ENCODE peak calls at places on chromosomes 6 and 20, in four cellular contexts. One of them, this sample, is unnamed.

GRCh38 chr6:167580512-167580911 is 246.2 kb upstream of the AFDN start:
- DNase-seq in pancreas: no peak
- DNase-seq in neuronal stem cell: no peak
- DNase-seq in GM23338: no peak
- DNase-seq in this sample: no peak

GRCh38 chr20:35650632-35651031 is 14.1 kb downstream of the CPNE1 start:
- DNase-seq in pancreas: no peak
- DNase-seq in GM23338: no peak
- DNase-seq in neuronal stem cell: no peak
- DNase-seq in this sample: no peak

GRCh38 chr20:48139262-48140041 is 354.2 kb upstream of the SULF2 start:
- DNase-seq in neuronal stem cell: no peak
- DNase-seq in GM23338: no peak
- DNase-seq in pancreas: no peak
- DNase-seq in this sample: no peak

GRCh38 chr6:107304421-107305025 is 154.8 kb downstream of the PDSS2 start:
- DNase-seq in pancreas: no peak
- DNase-seq in neuronal stem cell: no peak
- DNase-seq in GM23338: no peak
- DNase-seq in this sample: no peak

GRCh38 chr20:38762174-38762573 is 13.9 kb downstream of the ACTR5 start:
- DNase-seq in pancreas: no peak
- DNase-seq in GM23338: no peak
- DNase-seq in neuronal stem cell: no peak
- DNase-seq in this sample: no peak

GRCh38 chr6:149642829-149643580 is 5.5 kb downstream of the KATNA1 start:
- DNase-seq in neuronal stem cell: no peak
- DNase-seq in GM23338: no peak
- DNase-seq in pancreas: no peak
- DNase-seq in this sample: no peak

GRCh38 chr20:63563186-63563935 is 9.4 kb downstream of the FNDC11 start:
- DNase-seq in GM23338: no peak
- DNase-seq in neuronal stem cell: no peak
- DNase-seq in pancreas: no peak
- DNase-seq in this sample: no peak

GRCh38 chr6:33017694-33018353 is 8.4 kb upstream of the HLA-DOA start:
- DNase-seq in pancreas: no peak
- DNase-seq in neuronal stem cell: no peak
- DNase-seq in GM23338: no peak
- DNase-seq in this sample: no peak

GRCh38 chr20:34604980-34605788 is 46.7 kb downstream of the MAP1LC3A start:
- DNase-seq in neuronal stem cell: no peak
- DNase-seq in pancreas: no peak
- DNase-seq in GM23338: no peak
- DNase-seq in this sample: no peak

GRCh38 chr20:48295445-48295903 is 510.2 kb upstream of the SULF2 start:
- DNase-seq in neuronal stem cell: peak; percentile 80
- DNase-seq in pancreas: no peak
- DNase-seq in GM23338: peak; percentile 90
- DNase-seq in this sample: no peak

GRCh38 chr6:31079656-31080261 is 32.6 kb downstream of the C6orf15 start:
- DNase-seq in neuronal stem cell: peak; percentile 65
- DNase-seq in pancreas: peak; percentile 71
- DNase-seq in GM23338: peak; percentile 95
- DNase-seq in this sample: peak; percentile 63

GRCh38 chr6:223136-223535 is 69.2 kb upstream of the DUSP22 start:
- DNase-seq in neuronal stem cell: no peak
- DNase-seq in pancreas: no peak
- DNase-seq in GM23338: no peak
- DNase-seq in this sample: no peak

GRCh38 chr6:94127716-94128115 is 708.4 kb upstream of the EPHA7 start:
- DNase-seq in neuronal stem cell: no peak
- DNase-seq in pancreas: no peak
- DNase-seq in GM23338: peak; percentile 5
- DNase-seq in this sample: no peak

GRCh38 chr6:41718828-41719227 is 16.6 kb downstream of the TFEB start:
- DNase-seq in GM23338: no peak
- DNase-seq in pancreas: no peak
- DNase-seq in neuronal stem cell: no peak
- DNase-seq in this sample: peak; percentile 14

GRCh38 chr6:41715779-41716515 is 19.5 kb downstream of the TFEB start:
- DNase-seq in neuronal stem cell: no peak
- DNase-seq in pancreas: no peak
- DNase-seq in GM23338: no peak
- DNase-seq in this sample: peak; percentile 1

GRCh38 chr6:41713650-41714291 is 21.6 kb downstream of the TFEB start:
- DNase-seq in neuronal stem cell: no peak
- DNase-seq in GM23338: no peak
- DNase-seq in pancreas: no peak
- DNase-seq in this sample: no peak

GRCh38 chr6:41714556-41715273 is 20.7 kb downstream of the TFEB start:
- DNase-seq in GM23338: no peak
- DNase-seq in pancreas: no peak
- DNase-seq in neuronal stem cell: no peak
- DNase-seq in this sample: no peak

GRCh38 chr6:41716516-41717446 is 18.6 kb downstream of the TFEB start:
- DNase-seq in GM23338: no peak
- DNase-seq in neuronal stem cell: no peak
- DNase-seq in pancreas: no peak
- DNase-seq in this sample: peak; percentile 24
- H3K4me1 ChIP-seq in GM23338: no peaks in the 10 kb centered on the region
- H3K4me1 ChIP-seq in neuronal stem cell: no peaks in the 10 kb centered on the region
- H3K4me1 ChIP-seq in pancreas: peaks cover 14% of the 10 kb centered on the region
- H3K4me1 ChIP-seq in this sample: peaks cover 58% of the 10 kb centered on the region

DNA sequence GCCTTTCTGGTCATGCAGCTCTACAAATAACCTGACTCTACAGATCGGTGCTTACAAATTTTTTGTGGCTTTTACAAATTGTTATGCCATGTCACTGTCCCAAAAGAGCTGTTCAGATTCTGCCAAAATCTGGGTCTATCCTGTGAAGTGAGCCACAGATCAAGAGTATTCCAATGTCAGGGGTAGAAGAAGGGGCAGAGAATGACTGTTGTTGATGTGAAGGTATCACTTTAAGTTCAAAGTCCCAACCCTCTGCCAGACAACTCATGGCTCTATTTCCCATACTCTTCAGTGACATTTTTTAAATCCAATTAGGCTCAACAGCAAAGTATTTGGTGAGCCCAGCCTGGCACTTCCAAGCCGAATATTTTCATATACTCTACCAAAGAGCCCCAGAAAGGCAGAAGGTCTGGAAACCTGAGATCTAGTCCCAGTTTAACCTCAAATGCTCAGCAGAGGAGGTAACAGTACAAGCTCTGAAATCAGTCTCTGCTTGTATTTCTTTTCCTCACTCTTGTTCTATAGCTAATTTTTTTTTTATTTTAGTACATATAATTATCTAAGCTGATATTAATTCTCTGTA is 9.2 kb downstream of the SOD2 start:
- DNase-seq in neuronal stem cell: no peak
- DNase-seq in pancreas: no peak
- DNase-seq in GM23338: no peak
- DNase-seq in this sample: no peak
- H3K4me1 ChIP-seq in neuronal stem cell: no peaks in the 10 kb centered on the region
- H3K4me1 ChIP-seq in pancreas: peaks cover 37% of the 10 kb centered on the region
- H3K4me1 ChIP-seq in GM23338: no peaks in the 10 kb centered on the region
- H3K4me1 ChIP-seq in this sample: peaks cover 69% of the 10 kb centered on the region

GRCh38 chr20:19826179-19826914 is 68.3 kb downstream of the RIN2 start:
- DNase-seq in neuronal stem cell: no peak
- DNase-seq in pancreas: no peak
- DNase-seq in GM23338: no peak
- DNase-seq in this sample: no peak
- H3K4me1 ChIP-seq in neuronal stem cell: no peaks in the 10 kb centered on the region
- H3K4me1 ChIP-seq in pancreas: no peaks in the 10 kb centered on the region
- H3K4me1 ChIP-seq in GM23338: no peaks in the 10 kb centered on the region
- H3K4me1 ChIP-seq in this sample: peaks cover 21% of the 10 kb centered on the region

GRCh38 chr20:53658327-53658726 is 64.7 kb upstream of the ZNF217 start:
- DNase-seq in pancreas: no peak
- DNase-seq in neuronal stem cell: no peak
- DNase-seq in GM23338: no peak
- DNase-seq in this sample: no peak
- H3K4me1 ChIP-seq in pancreas: peaks cover 36% of the 10 kb centered on the region
- H3K4me1 ChIP-seq in neuronal stem cell: peaks cover 11% of the 10 kb centered on the region
- H3K4me1 ChIP-seq in GM23338: peaks cover 48% of the 10 kb centered on the region
- H3K4me1 ChIP-seq in this sample: peaks cover 79% of the 10 kb centered on the region

GRCh38 chr20:37313546-37314091 is 24.2 kb downstream of the MANBAL start:
- DNase-seq in neuronal stem cell: no peak
- DNase-seq in pancreas: no peak
- DNase-seq in GM23338: no peak
- DNase-seq in this sample: no peak

GRCh38 chr20:37310951-37311350 is 21.5 kb downstream of the MANBAL start:
- DNase-seq in GM23338: no peak
- DNase-seq in pancreas: no peak
- DNase-seq in neuronal stem cell: no peak
- DNase-seq in this sample: no peak

GRCh38 chr20:37314099-37314498 is 24.6 kb downstream of the MANBAL start:
- DNase-seq in pancreas: no peak
- DNase-seq in GM23338: no peak
- DNase-seq in neuronal stem cell: no peak
- DNase-seq in this sample: no peak

GRCh38 chr20:37309941-37310590 is 20.6 kb downstream of the MANBAL start:
- DNase-seq in neuronal stem cell: no peak
- DNase-seq in pancreas: no peak
- DNase-seq in GM23338: no peak
- DNase-seq in this sample: no peak

DNA sequence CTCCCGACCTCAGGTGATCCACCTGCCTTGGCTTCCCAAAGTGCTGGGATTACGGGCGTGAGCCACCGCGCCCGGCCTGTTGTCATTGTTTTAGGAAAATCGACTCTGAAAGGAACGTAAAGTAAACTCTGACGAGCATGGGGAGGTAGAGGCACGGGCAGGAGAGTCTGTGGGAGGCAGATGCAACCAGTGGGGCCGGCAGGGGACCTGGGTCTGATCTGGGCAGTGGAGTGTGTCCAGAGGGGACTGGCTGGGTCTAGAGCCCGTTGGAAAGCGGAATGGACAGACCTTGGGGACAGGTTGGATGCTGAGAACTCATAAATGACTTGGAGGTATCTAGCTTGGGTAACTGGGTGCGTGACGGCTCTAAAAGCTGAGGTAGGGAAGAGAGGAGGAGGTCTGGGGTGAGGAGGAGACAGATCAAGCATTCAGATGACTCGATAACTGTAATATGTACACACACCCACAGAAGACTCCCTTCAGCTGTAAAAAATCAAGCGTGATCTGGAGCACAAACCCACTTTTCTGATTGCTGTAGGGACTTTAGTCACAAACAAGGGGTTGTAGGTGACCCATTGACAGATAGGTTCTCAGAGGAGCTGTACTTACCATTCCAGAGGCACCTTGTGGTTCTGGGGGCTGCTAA is 22.4 kb downstream of the MANBAL start:
- DNase-seq in neuronal stem cell: no peak
- DNase-seq in GM23338: no peak
- DNase-seq in pancreas: no peak
- DNase-seq in this sample: no peak
- H3K4me1 ChIP-seq in neuronal stem cell: peaks cover 29% of the 10 kb centered on the region
- H3K4me1 ChIP-seq in GM23338: no peaks in the 10 kb centered on the region
- H3K4me1 ChIP-seq in pancreas: peaks cover 21% of the 10 kb centered on the region
- H3K4me1 ChIP-seq in this sample: peaks cover 40% of the 10 kb centered on the region

DNA sequence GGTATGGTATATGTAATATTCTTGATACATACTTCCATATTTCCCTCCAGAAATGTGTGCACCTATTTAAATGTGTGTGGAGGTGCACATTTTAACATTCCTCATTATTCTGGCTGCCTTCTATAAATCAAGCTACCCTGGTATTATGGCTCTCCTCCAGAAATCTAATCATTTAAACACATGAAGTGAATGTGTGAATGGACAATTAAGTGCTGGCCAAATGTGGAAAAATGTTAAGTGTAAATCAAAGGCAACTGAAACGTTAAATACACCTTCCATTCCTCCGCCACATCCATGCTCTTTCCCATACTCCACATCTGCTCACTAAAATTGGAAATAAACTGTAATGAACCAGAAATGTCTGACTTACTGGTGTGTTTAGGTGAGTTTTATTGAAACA is 24.9 kb upstream of the ESR1 start:
- DNase-seq in neuronal stem cell: no peak
- DNase-seq in GM23338: no peak
- DNase-seq in pancreas: no peak
- DNase-seq in this sample: no peak
- H3K4me1 ChIP-seq in neuronal stem cell: no peaks in the 10 kb centered on the region
- H3K4me1 ChIP-seq in GM23338: no peaks in the 10 kb centered on the region
- H3K4me1 ChIP-seq in pancreas: no peaks in the 10 kb centered on the region
- H3K4me1 ChIP-seq in this sample: no peaks in the 10 kb centered on the region

GRCh38 chr6:113648698-113649097 is 208.4 kb upstream of the MARCKS start:
- DNase-seq in pancreas: no peak
- DNase-seq in GM23338: no peak
- DNase-seq in neuronal stem cell: no peak
- DNase-seq in this sample: no peak
- H3K4me1 ChIP-seq in pancreas: peaks cover 52% of the 10 kb centered on the region
- H3K4me1 ChIP-seq in GM23338: peaks cover 10% of the 10 kb centered on the region
- H3K4me1 ChIP-seq in neuronal stem cell: peaks cover 4% of the 10 kb centered on the region
- H3K4me1 ChIP-seq in this sample: no peaks in the 10 kb centered on the region

GRCh38 chr20:50278377-50278683 is 87.7 kb downstream of the CEBPB start:
- DNase-seq in pancreas: no peak
- DNase-seq in neuronal stem cell: no peak
- DNase-seq in GM23338: no peak
- DNase-seq in this sample: no peak
- H3K4me1 ChIP-seq in pancreas: peaks cover 5% of the 10 kb centered on the region
- H3K4me1 ChIP-seq in neuronal stem cell: peaks cover 1% of the 10 kb centered on the region
- H3K4me1 ChIP-seq in GM23338: no peaks in the 10 kb centered on the region
- H3K4me1 ChIP-seq in this sample: peaks cover 54% of the 10 kb centered on the region

This sample was measured in lower lobe of right lung.